ENCODE peak calls at places on chromosome 2, in five cellular contexts. G, H, J, A and Z are unnamed samples.

GRCh38 chr2:37300578-37300977 is 24.1 kb downstream of the PRKD3 start:
- DNase-seq in H (no peak), A (no peak), J (peak; percentile 84), G (no peak), Z (no peak)

GRCh38 chr2:181552808-181553207 is 95.6 kb downstream of the ITGA4 start:
- DNase-seq in J (peak; percentile 91), H (no peak), A (no peak), G (no peak), Z (no peak)

GRCh38 chr2:56344771-56345170 is 161.0 kb downstream of the CCDC85A start:
- DNase-seq in A (no peak), H (no peak), G (no peak), J (no peak), Z (no peak)

GRCh38 chr2:9417725-9418124 is 5.6 kb downstream of the ITGB1BP1 start:
- DNase-seq in H (no peak), A (no peak), J (no peak), G (no peak), Z (no peak)

GRCh38 chr2:65059071-65059470 is 2.9 kb downstream of the CEP68 start:
- DNase-seq in A (no peak), H (no peak), J (no peak), G (no peak), Z (no peak)

GRCh38 chr2:129061079-129061785 is 742.6 kb upstream of the HS6ST1 start:
- DNase-seq in G (no peak), J (peak; percentile 95), A (no peak), H (no peak), Z (no peak)

GRCh38 chr2:229081411-229081810 is 189.7 kb downstream of the PID1 start:
- DNase-seq in J (no peak), H (no peak), G (no peak), A (no peak), Z (no peak)

GRCh38 chr2:15047184-15047583 is 414.7 kb downstream of the LRATD1 start:
- DNase-seq in G (no peak), H (no peak), A (no peak), J (no peak), Z (no peak)

GRCh38 chr2:141029424-141030078 is 1101.3 kb downstream of the LRP1B start:
- DNase-seq in J (no peak), G (no peak), A (no peak), H (no peak), Z (no peak)

GRCh38 chr2:73386894-73387636 is 1.4 kb downstream of the ALMS1 start:
- DNase-seq in J (no peak), G (no peak), A (no peak), H (no peak), Z (no peak)

GRCh38 chr2:63654959-63655358 is 66.2 kb downstream of the MDH1 start:
- DNase-seq in G (no peak), H (no peak), J (peak; percentile 54), A (no peak), Z (no peak)

GRCh38 chr2:9889812-9890261 is 46.6 kb downstream of the TAF1B start:
- DNase-seq in H (no peak), A (no peak), J (no peak), G (no peak), Z (no peak)

GRCh38 chr2:146918280-146918679 is 926.5 kb upstream of the ACVR2A start:
- DNase-seq in H (no peak), J (no peak), A (no peak), G (no peak), Z (no peak)

GRCh38 chr2:74525717-74526648 is at the start of gene DQX1:
- DNase-seq in H (no peak), G (no peak), J (peak; percentile 100), A (no peak), Z (peak; percentile 87)

GRCh38 chr2:167196461-167197252 is 308.4 kb downstream of the XIRP2 start:
- DNase-seq in G (no peak), H (no peak), J (no peak), A (no peak), Z (peak; percentile 25)

DNA sequence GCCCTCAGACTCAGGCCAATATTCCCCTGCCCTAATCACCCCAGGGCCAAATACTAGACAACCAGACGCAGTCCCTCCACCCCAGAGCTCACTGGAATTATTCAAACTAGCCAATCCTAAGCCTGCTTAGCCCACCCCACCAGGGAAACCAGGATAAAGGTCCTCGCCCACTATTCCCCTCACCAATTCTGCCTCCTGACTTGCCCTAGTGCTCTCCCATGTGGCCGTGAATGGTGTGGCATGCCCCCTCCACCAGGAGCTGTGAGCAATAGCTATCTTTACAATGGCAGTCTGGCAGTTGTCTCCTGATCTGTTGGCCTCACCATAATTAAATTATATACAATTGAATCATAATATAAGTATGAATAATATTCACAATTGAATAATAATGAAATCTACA is 42.3 kb downstream of the FAM124B start:
- DNase-seq in J (no peak), H (no peak), A (no peak), G (no peak), Z (no peak)
- TF ChIP-seq CTCF in J (peak; percentile 14), H (no peak), A (peak; percentile 16), G (no peak), Z (no peak)

DNA sequence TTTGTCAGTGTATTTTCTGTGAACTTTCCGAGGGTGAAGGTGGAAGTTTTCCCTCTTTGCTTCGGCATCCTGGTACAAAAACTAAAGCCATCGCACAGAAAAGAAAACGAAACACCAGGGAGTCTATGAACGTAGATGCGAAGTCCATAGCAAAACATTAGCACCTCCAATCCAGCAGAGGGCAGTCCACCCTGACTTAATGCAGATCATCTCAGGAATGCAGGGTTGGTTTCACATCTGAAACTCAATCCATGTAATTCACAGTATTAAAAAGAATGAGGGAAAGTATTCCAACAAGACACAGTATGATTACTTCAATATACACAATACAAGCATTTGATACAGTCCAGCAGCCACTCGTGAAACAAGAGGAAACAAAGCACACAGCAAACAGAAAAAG is 70.8 kb downstream of the RTP5 start:
- DNase-seq in H (no peak), J (no peak), A (no peak), G (no peak), Z (no peak)
- TF ChIP-seq CTCF in H (no peak), J (no peak), A (peak; percentile 3), G (no peak), Z (no peak)

GRCh38 chr2:158456309-158457066 is at the start of the genes CCDC148 and PKP4:
- DNase-seq in H (peak; percentile 90), G (peak; percentile 92), A (peak; percentile 79), J (peak; percentile 84), Z (peak; percentile 90)
- TF ChIP-seq CTCF in H (peak; percentile 29), G (no peak), A (no peak), J (peak; percentile 25), Z (no peak)

GRCh38 chr2:70645733-70646420 is 92.3 kb upstream of the TGFA start:
- DNase-seq in J (peak; percentile 13), G (no peak), H (no peak), A (no peak), Z (peak; percentile 23)
- TF ChIP-seq CTCF in J (peak; percentile 27), G (no peak), H (no peak), A (no peak), Z (peak; percentile 26)

GRCh38 chr2:241355983-241356870 is at the start of gene FARP2:
- DNase-seq in J (peak; percentile 92), G (peak; percentile 100), A (peak; percentile 98), H (peak; percentile 100), Z (peak; percentile 100)
- TF ChIP-seq CTCF in J (no peak), G (no peak), A (no peak), H (no peak), Z (no peak)

GRCh38 chr2:12031871-12032270 is 285.4 kb downstream of the LPIN1 start:
- DNase-seq in G (no peak), J (no peak), A (no peak), H (no peak), Z (no peak)
- TF ChIP-seq CTCF in G (no peak), J (no peak), A (no peak), H (no peak), Z (no peak)

DNA sequence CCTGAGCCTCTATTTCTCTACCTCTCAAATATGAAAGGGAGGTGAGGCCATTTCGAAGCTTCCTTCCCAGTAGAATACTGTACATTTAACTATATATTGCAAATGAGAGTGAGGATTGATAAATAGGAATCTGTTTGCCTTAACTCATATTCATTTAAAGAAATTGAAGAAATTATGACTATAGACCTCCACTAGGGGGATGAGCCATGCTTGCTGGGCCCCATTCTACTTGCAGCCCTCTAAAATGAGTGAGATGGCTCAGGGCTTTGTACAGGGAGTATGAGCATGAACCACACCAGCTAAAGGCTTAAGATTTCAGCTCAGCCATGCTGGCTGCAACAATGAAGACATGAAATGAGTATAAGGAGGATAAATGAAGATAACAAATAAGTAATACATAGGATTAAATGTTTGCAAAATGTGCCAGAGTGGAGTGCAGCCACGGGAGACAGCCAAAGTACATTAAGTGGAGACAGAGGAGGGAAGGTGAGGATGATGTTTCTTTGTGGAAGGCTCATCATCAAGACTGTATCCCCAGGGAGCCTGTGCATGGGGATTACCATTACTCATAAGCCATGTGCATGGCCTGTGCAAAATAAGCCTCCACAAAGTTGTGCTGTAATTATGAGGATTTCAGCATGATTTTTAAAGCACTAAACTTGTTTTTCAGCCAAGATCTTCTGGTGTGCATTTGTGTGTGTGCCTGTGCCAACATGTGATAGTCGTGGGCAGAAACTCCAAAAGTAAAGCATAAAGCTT is 300.8 kb downstream of the CNTNAP5 start:
- DNase-seq in J (no peak), A (no peak), H (no peak), G (no peak), Z (no peak)
- TF ChIP-seq CTCF in J (no peak), A (no peak), H (no peak), G (no peak), Z (no peak)

DNA sequence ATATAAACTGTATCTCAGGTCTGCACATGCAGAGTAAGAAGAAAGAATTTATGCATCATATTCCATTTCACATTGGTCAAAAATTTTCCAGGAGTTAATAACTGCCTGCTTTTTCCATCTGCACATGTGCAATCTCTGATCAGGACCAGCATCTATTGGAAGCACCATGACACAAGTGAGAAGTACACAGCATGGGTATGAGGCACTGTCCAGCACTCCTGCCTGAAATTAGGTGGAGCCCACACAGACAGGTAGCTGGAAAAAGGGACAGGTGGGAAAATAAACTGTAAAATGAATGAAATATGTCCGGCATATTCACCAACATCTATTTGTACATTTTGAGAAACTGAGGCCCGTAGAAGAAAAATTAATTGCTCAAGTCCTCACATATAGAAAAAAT is 609.2 kb upstream of the NXPH2 start:
- DNase-seq in A (no peak), J (no peak), H (no peak), G (no peak), Z (no peak)
- TF ChIP-seq CTCF in A (no peak), J (no peak), H (no peak), G (no peak), Z (no peak)